ENCODE peak calls at places on chromosomes 13 and 19, in nine cellular contexts. O is upper lobe of right lung; Q is CD8-positive, alpha-beta memory T cell; W is pancreas; X is heart left ventricle; K is PC-3; M is A549; S is cardiac muscle cell; H is stomach. A is an unnamed sample. For H3K4me1, the result is how much of the 10 kb centered on the place peaks cover.

GRCh38 chr13:59754411-59754810 is 409.3 kb downstream of the DIAPH3 start:
- DNase-seq in O (no peak), H (no peak), K (no peak), M (no peak), W (no peak), X (no peak), Q (no peak), S (no peak), A (no peak)

GRCh38 chr19:33060586-33060985 is 4.1 kb downstream of the RHPN2 start:
- DNase-seq in X (no peak), K (no peak), Q (no peak), M (no peak), H (no peak), S (no peak), W (no peak), O (no peak), A (no peak)

GRCh38 chr19:10699650-10700335 is 1.4 kb upstream of the QTRT1 start:
- DNase-seq in Q (peak), M (peak), H (peak), X (no peak), K (peak), O (no peak), S (peak), W (no peak), A (peak)

GRCh38 chr13:58119351-58119750 is 487.8 kb downstream of the PCDH17 start:
- DNase-seq in O (no peak), S (no peak), W (no peak), M (no peak), H (no peak), K (peak), X (no peak), Q (no peak), A (no peak)

GRCh38 chr19:29576043-29576442 is 30.0 kb upstream of the POP4 start:
- DNase-seq in O (no peak), K (no peak), S (no peak), H (no peak), X (no peak), M (no peak), W (no peak), Q (no peak), A (no peak)

GRCh38 chr13:44142911-44143665 is 230.5 kb upstream of the SERP2 start:
- DNase-seq in O (no peak), X (no peak), H (no peak), M (peak), K (peak), W (no peak), S (no peak), Q (no peak), A (no peak)

GRCh38 chr13:87669379-87669978 is 1.7 kb upstream of the SLITRK5 start:
- DNase-seq in K (peak), H (no peak), M (no peak), W (no peak), O (no peak), S (peak), Q (no peak), X (no peak), A (no peak)

GRCh38 chr13:84118845-84119409 is 236.7 kb upstream of the SLITRK1 start:
- DNase-seq in O (no peak), X (no peak), Q (no peak), W (no peak), M (no peak), K (no peak), S (no peak), H (no peak), A (no peak)

GRCh38 chr13:113762075-113762474 is 3.0 kb downstream of the TMEM255B start:
- DNase-seq in H (no peak), S (no peak), X (no peak), K (no peak), O (no peak), W (no peak), Q (no peak), M (no peak), A (no peak)

GRCh38 chr19:33409035-33409434 is 35.5 kb downstream of the CEBPG start:
- DNase-seq in O (no peak), M (no peak), Q (no peak), S (no peak), W (no peak), K (no peak), X (no peak), H (no peak), A (no peak)

GRCh38 chr13:113151745-113152707 is 6.4 kb upstream of the PROZ start:
- DNase-seq in Q (peak), M (no peak), S (no peak), X (peak), K (peak), W (no peak), H (no peak), O (no peak), A (no peak)

GRCh38 chr19:1991018-1991390 is 24.5 kb downstream of the BTBD2 start:
- DNase-seq in Q (no peak), H (no peak), K (no peak), O (no peak), W (no peak), X (no peak), S (no peak), M (no peak), A (no peak)

GRCh38 chr19:23872282-23872919 is 42.3 kb upstream of the ZNF726 start:
- DNase-seq in Q (no peak), O (no peak), X (no peak), S (no peak), M (no peak), K (no peak), H (no peak), W (no peak), A (no peak)

GRCh38 chr13:91356919-91357612 is 9.6 kb downstream of the MIR17HG start:
- DNase-seq in K (no peak), H (no peak), S (no peak), O (no peak), Q (no peak), W (no peak), X (no peak), M (no peak), A (no peak)

GRCh38 chr13:76991432-76991795 is 467 bp upstream of the CLN5 start:
- DNase-seq in X (peak), M (no peak), S (no peak), H (peak), W (no peak), O (no peak), K (peak), Q (peak), A (peak)

GRCh38 chr13:48078251-48078656 is 16.6 kb downstream of the MED4 start:
- DNase-seq in H (no peak), K (peak), M (peak), S (no peak), X (no peak), W (no peak), Q (no peak), O (no peak), A (no peak)

GRCh38 chr13:106650690-106651205 is 82.8 kb upstream of the ARGLU1 start:
- DNase-seq in H (no peak), K (no peak), O (no peak), W (no peak), Q (no peak), M (no peak), X (no peak), S (no peak), A (no peak)

GRCh38 chr19:4676955-4677731 is 7.0 kb upstream of the MYDGF start:
- DNase-seq in S (peak), X (peak), O (no peak), Q (no peak), W (no peak), H (peak), M (no peak), K (peak), A (peak)

GRCh38 chr13:113026391-113026910 is 57.4 kb downstream of the MCF2L start:
- DNase-seq in K (no peak), X (no peak), H (no peak), Q (no peak), M (no peak), O (no peak), S (no peak), W (no peak), A (no peak)

GRCh38 chr19:17326595-17326966 is 8.1 kb downstream of the ANO8 start:
- DNase-seq in Q (no peak), X (no peak), W (no peak), H (no peak), O (no peak), S (no peak), K (no peak), M (no peak), A (no peak)

GRCh38 chr13:39603424-39603947 is 493 bp upstream of the LHFPL6 start:
- DNase-seq in Q (no peak), K (peak), M (peak), W (no peak), X (peak), H (no peak), S (peak), O (no peak), A (no peak)

GRCh38 chr19:1469200-1469935 is 9.6 kb downstream of the C19orf25 start:
- DNase-seq in Q (no peak), H (no peak), K (peak), S (peak), W (no peak), X (no peak), O (no peak), M (no peak), A (no peak)

GRCh38 chr13:82165396-82166174 is 1716.7 kb downstream of the SLITRK1 start:
- DNase-seq in Q (no peak), W (no peak), K (no peak), O (peak), H (no peak), M (no peak), X (no peak), S (no peak), A (no peak)

GRCh38 chr19:7734220-7735203 is 2.6 kb upstream of the CLEC4G start:
- DNase-seq in M (no peak), X (no peak), K (no peak), W (no peak), O (peak), S (no peak), Q (no peak), H (no peak), A (no peak)

GRCh38 chr13:26062853-26063444 is 11.1 kb upstream of the SHISA2 start:
- DNase-seq in Q (peak), K (peak), M (no peak), W (no peak), X (no peak), H (peak), S (peak), O (no peak), A (peak)

GRCh38 chr19:21848706-21849105 is 12.7 kb upstream of the ZNF43 start:
- DNase-seq in X (no peak), H (no peak), S (no peak), K (peak), Q (no peak), M (peak), W (no peak), O (no peak), A (no peak)

GRCh38 chr19:29741226-29741625 is 26.2 kb upstream of the C19orf12 start:
- DNase-seq in O (peak), W (no peak), K (no peak), Q (no peak), S (no peak), M (no peak), X (no peak), H (no peak), A (no peak)

GRCh38 chr13:100549316-100549715 is 39.3 kb downstream of the GGACT start:
- DNase-seq in W (no peak), K (no peak), S (no peak), M (no peak), Q (no peak), X (no peak), O (no peak), H (no peak), A (no peak)

GRCh38 chr19:47626238-47626637 is 17.3 kb downstream of the BICRA start:
- DNase-seq in X (no peak), M (no peak), H (no peak), Q (no peak), O (no peak), K (no peak), S (no peak), W (no peak), A (no peak)
- H3K4me1 ChIP-seq in X (under half), M (under half), H (under half), Q (under half), O (under half), K (under half), S (under half), W (under half), A (under half)

DNA sequence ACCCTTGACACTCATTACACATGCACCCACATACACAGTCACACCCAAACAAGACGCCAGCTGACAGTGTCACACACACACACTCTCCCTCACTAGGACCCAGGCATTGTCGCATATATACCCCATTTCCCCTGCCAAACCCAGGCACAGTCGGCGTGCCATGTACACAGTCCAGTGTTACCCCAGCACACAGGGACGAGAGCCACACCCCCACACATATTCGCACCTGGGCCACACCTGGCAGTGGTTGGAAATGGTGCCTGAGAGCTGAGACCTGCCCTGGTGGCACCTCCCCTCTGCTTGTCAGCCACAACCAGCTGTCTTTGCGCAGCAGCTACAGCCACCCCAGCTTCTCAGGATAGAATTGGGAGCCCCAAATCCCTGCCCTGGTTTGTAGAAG is 9.0 kb downstream of the NFIX start:
- DNase-seq in M (no peak), H (peak), S (no peak), W (no peak), Q (no peak), O (no peak), K (no peak), X (no peak), A (peak)
- H3K4me1 ChIP-seq in M (under half), H (half or more), S (under half), W (under half), Q (under half), O (half or more), K (under half), X (under half), A (under half)

GRCh38 chr13:109148243-109148642 is 518.8 kb downstream of the MYO16 start:
- DNase-seq in S (no peak), Q (no peak), W (no peak), M (no peak), O (no peak), K (peak), X (no peak), H (no peak), A (no peak)
- H3K4me1 ChIP-seq in S (under half), Q (under half), W (under half), M (half or more), O (under half), K (under half), X (under half), H (under half), A (under half)

DNA sequence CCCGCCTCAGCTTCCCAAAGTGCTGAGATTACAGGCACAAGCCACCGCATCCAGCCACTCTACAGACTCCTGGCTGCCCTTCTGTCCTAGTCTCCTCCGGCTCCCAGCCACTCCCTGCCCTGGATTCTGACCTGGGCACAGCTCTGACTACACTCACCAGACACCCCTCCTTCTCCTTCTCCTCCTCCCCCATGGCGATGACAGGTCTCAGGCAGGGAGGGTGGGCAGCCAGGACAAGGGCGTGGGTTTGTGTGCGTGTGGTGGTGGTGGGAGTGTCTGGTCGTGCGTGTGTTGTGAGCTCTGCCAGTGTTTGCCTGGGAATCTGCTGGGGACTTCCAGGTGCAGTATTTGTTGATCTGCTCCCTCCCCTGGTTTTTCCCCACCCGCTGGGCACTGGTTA is 3.0 kb upstream of the NCCRP1 start:
- DNase-seq in O (no peak), H (peak), S (peak), M (peak), Q (no peak), X (no peak), W (peak), K (no peak), A (no peak)
- H3K4me1 ChIP-seq in O (under half), H (under half), S (under half), M (half or more), Q (under half), X (under half), W (under half), K (under half), A (under half)

DNA sequence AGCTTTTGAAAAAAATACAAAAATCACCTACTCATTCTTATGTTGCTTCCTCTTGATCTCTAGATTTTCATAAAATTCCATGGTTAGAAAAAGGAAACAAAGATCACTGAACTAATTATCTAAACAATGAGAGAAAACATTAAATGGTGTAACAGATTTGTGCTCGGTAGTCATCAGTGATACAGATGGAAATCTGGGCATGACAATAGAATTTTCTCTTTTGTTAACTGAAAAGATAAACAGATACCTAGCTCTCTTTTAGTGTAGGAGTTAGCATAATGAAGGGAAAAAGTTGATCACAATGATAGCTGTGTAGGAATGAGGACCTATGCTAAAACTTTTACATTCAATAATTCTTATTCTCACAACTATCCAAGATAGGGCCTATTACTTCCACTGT is 103.7 kb downstream of the TBC1D4 start:
- DNase-seq in W (no peak), M (no peak), X (no peak), H (no peak), O (no peak), S (no peak), K (no peak), Q (no peak), A (no peak)
- H3K4me1 ChIP-seq in W (under half), M (under half), X (under half), H (under half), O (under half), S (under half), K (under half), Q (under half), A (under half)

GRCh38 chr19:14112051-14112808 is 5.3 kb downstream of the PRKACA start:
- DNase-seq in S (no peak), W (no peak), K (no peak), O (no peak), X (peak), Q (no peak), H (no peak), M (no peak), A (no peak)
- H3K4me1 ChIP-seq in S (under half), W (under half), K (under half), O (under half), X (half or more), Q (under half), H (half or more), M (under half), A (under half)

DNA sequence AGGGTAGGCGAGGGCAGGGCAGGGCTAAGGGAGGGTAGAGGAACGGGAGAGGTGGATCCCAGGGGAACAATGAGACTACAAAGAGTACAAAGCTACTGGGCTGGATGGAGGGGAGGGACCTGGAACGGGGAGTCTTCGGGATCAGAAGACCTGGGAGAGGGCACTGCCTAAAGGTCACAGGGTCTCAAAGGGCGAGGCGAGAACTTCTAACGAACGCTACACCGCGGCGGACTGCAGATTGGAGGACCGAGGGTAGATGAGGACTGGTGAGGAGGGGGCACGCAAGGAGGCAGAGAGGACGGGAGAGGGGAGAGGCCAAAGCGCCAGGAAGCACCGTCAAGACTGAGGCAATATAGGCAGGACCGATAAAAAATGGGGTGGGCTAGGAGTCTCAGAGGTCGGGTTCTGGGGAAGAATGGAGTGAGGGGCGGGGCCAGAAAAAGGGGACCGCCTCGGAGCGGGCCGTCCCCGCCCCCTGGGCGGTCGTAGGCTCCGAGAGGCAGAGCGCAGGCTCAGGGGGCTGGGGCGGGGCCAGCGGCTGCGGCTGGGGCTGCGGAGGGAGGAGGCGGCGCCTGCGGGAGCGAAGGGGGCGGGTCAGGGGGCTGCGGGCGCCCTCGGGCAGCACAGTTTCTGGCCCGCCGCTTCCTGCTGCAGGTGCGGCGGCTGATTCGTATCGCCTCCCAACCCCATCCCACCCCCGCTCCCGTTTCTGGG is 1.3 kb upstream of the KCNC3 start:
- DNase-seq in S (peak), Q (peak), O (peak), K (peak), H (peak), W (peak), M (peak), X (peak), A (peak)
- H3K4me1 ChIP-seq in S (under half), Q (half or more), O (under half), K (under half), H (half or more), W (under half), M (under half), X (under half), A (under half)

GRCh38 chr13:93714171-93714570 is 487.6 kb downstream of the GPC6 start:
- DNase-seq in X (no peak), W (no peak), M (no peak), Q (no peak), H (no peak), K (peak), S (no peak), O (no peak), A (no peak)
- H3K4me1 ChIP-seq in X (under half), W (under half), M (under half), Q (under half), H (under half), K (under half), S (under half), O (under half), A (under half)

GRCh38 chr13:97322740-97323342 is 100.7 kb downstream of the MBNL2 start:
- DNase-seq in W (no peak), S (no peak), M (no peak), H (no peak), X (no peak), K (no peak), Q (no peak), O (no peak), A (no peak)

GRCh38 chr13:97319088-97319487 is 97.0 kb downstream of the MBNL2 start:
- DNase-seq in K (no peak), W (no peak), Q (no peak), M (no peak), X (peak), H (no peak), O (no peak), S (no peak), A (no peak)

GRCh38 chr13:97324115-97324514 is 102.0 kb downstream of the MBNL2 start:
- DNase-seq in S (no peak), W (no peak), H (no peak), X (no peak), Q (no peak), K (no peak), M (no peak), O (no peak), A (no peak)

GRCh38 chr13:97321101-97321500 is 99.0 kb downstream of the MBNL2 start:
- DNase-seq in O (no peak), K (no peak), S (no peak), M (no peak), H (no peak), X (no peak), Q (no peak), W (no peak), A (no peak)

GRCh38 chr13:97321616-97322321 is 99.6 kb downstream of the MBNL2 start:
- DNase-seq in K (no peak), O (no peak), H (no peak), S (no peak), M (no peak), W (no peak), Q (no peak), X (no peak), A (no peak)
- H3K4me1 ChIP-seq in K (under half), O (under half), H (half or more), S (under half), M (under half), W (under half), Q (under half), X (under half), A (under half)

DNA sequence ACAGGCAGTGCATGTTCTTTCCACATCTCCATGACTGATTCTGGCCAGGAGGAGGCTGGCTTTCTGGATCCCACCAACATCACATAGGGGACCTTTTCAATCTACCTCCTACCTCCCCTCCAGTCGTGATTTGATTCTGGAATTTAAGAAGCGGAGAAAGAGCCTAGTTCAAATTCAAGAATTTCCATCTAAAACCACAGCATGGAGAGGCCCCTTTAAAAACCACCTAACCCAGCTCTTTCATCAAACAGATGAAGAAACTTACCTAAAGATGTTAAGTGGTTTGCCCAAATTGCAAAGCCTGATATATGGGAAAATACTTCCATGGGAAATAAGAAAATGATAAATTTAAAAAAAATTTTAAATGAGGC is 45.6 kb downstream of the RFX2 start:
- DNase-seq in H (no peak), S (no peak), M (no peak), W (no peak), X (no peak), Q (no peak), O (no peak), K (no peak), A (no peak)
- H3K4me1 ChIP-seq in H (half or more), S (under half), M (half or more), W (under half), X (under half), Q (under half), O (half or more), K (half or more), A (under half)

A was measured in colonic mucosa.